ENCODE peak calls at places on chromosome 11, in seven cellular contexts. O, S, B, V, W, I and Y are unnamed samples.
A peak's percentile ranks its signal among the peaks of the same experiment; 100 is the strongest.

GRCh38 chr11:60985991-60986915 is 14.8 kb downstream of the CD6 start:
- DNase-seq in O (peak; percentile 69), V (peak; percentile 80), W (no peak), S (no peak), B (no peak), I (no peak), Y (no peak)

GRCh38 chr11:12167098-12167999 is 57.0 kb downstream of the MICAL2 start:
- DNase-seq in S (peak; percentile 93), V (no peak), B (no peak), O (peak; percentile 71), W (peak; percentile 33), I (no peak), Y (peak; percentile 95)

GRCh38 chr11:123616505-123617198 is 37.8 kb downstream of the SCN3B start:
- DNase-seq in B (no peak), I (no peak), S (peak; percentile 74), O (no peak), W (peak; percentile 75), V (no peak), Y (no peak)

GRCh38 chr11:32386770-32387377 is 48.5 kb downstream of the WT1 start:
- DNase-seq in W (no peak), S (peak; percentile 91), B (no peak), V (no peak), O (no peak), I (no peak), Y (no peak)

GRCh38 chr11:94134651-94135512 is 6.2 kb downstream of the PANX1 start:
- DNase-seq in O (no peak), B (no peak), I (no peak), V (no peak), W (peak; percentile 87), S (peak; percentile 94), Y (no peak)

GRCh38 chr11:70675697-70676374 is 277.5 kb downstream of the CTTN start:
- DNase-seq in W (no peak), I (no peak), B (no peak), S (no peak), O (no peak), V (no peak), Y (peak; percentile 12)

GRCh38 chr11:128749986-128750385 is 56.1 kb downstream of the FLI1 start:
- DNase-seq in W (no peak), I (no peak), S (no peak), V (no peak), O (no peak), B (no peak), Y (no peak)

GRCh38 chr11:121358775-121359174 is 66.2 kb downstream of the SC5D start:
- DNase-seq in O (no peak), S (no peak), B (no peak), I (no peak), V (no peak), W (no peak), Y (no peak)

GRCh38 chr11:57515332-57516060 is at the start of gene SLC43A1:
- DNase-seq in S (peak; percentile 68), V (no peak), W (peak; percentile 61), I (no peak), O (peak; percentile 49), B (peak; percentile 62), Y (no peak)

GRCh38 chr11:19832166-19832750 is 119.6 kb downstream of the NAV2 start:
- DNase-seq in S (no peak), B (no peak), V (no peak), I (no peak), W (no peak), O (no peak), Y (no peak)